ENCODE peak calls at places on chromosomes 1 and 21, in eight cellular contexts. One of them, this sample, is unnamed.

GRCh38 chr1:202252271-202252670 is 58.7 kb downstream of the LGR6 start:
- DNase-seq in mesothelial cell of epicardium: no peak
- DNase-seq in stimulated activated effector memory CD8-positive, alpha-beta T cell treated with anti-CD3 and anti-CD28 coated beads, Interleukin-12 subunit alpha, Interleukin-12 subunit beta, amount 100 ng/mL, for 72 hours: no peak
- DNase-seq in H54: no peak
- DNase-seq in occipital lobe: no peak
- DNase-seq in H4: no peak
- DNase-seq in iPS-NIHi11: no peak
- DNase-seq in GM20000: no peak
- DNase-seq in this sample: no peak

GRCh38 chr1:223001653-223002634 is 141.1 kb downstream of the TLR5 start:
- DNase-seq in stimulated activated effector memory CD8-positive, alpha-beta T cell treated with anti-CD3 and anti-CD28 coated beads, Interleukin-12 subunit alpha, Interleukin-12 subunit beta, amount 100 ng/mL, for 72 hours: no peak
- DNase-seq in H54: no peak
- DNase-seq in H4: no peak
- DNase-seq in occipital lobe: no peak
- DNase-seq in GM20000: no peak
- DNase-seq in mesothelial cell of epicardium: no peak
- DNase-seq in iPS-NIHi11: no peak
- DNase-seq in this sample: peak

GRCh38 chr1:4512622-4513021 is 141.8 kb upstream of the AJAP1 start:
- DNase-seq in iPS-NIHi11: no peak
- DNase-seq in H54: no peak
- DNase-seq in GM20000: no peak
- DNase-seq in mesothelial cell of epicardium: no peak
- DNase-seq in occipital lobe: no peak
- DNase-seq in stimulated activated effector memory CD8-positive, alpha-beta T cell treated with anti-CD3 and anti-CD28 coated beads, Interleukin-12 subunit alpha, Interleukin-12 subunit beta, amount 100 ng/mL, for 72 hours: no peak
- DNase-seq in H4: no peak
- DNase-seq in this sample: no peak

GRCh38 chr1:89525169-89525855 is 683 bp downstream of the LRRC8B start:
- DNase-seq in GM20000: peak
- DNase-seq in iPS-NIHi11: no peak
- DNase-seq in occipital lobe: peak
- DNase-seq in H54: no peak
- DNase-seq in mesothelial cell of epicardium: peak
- DNase-seq in stimulated activated effector memory CD8-positive, alpha-beta T cell treated with anti-CD3 and anti-CD28 coated beads, Interleukin-12 subunit alpha, Interleukin-12 subunit beta, amount 100 ng/mL, for 72 hours: no peak
- DNase-seq in H4: no peak
- DNase-seq in this sample: no peak

GRCh38 chr1:226990133-226990716 is 50.1 kb downstream of the COQ8A start:
- DNase-seq in stimulated activated effector memory CD8-positive, alpha-beta T cell treated with anti-CD3 and anti-CD28 coated beads, Interleukin-12 subunit alpha, Interleukin-12 subunit beta, amount 100 ng/mL, for 72 hours: peak
- DNase-seq in occipital lobe: no peak
- DNase-seq in GM20000: peak
- DNase-seq in H54: no peak
- DNase-seq in iPS-NIHi11: no peak
- DNase-seq in mesothelial cell of epicardium: no peak
- DNase-seq in H4: no peak
- DNase-seq in this sample: peak

GRCh38 chr1:164369698-164370365 is 189.2 kb upstream of the PBX1 start:
- DNase-seq in iPS-NIHi11: no peak
- DNase-seq in stimulated activated effector memory CD8-positive, alpha-beta T cell treated with anti-CD3 and anti-CD28 coated beads, Interleukin-12 subunit alpha, Interleukin-12 subunit beta, amount 100 ng/mL, for 72 hours: no peak
- DNase-seq in mesothelial cell of epicardium: no peak
- DNase-seq in H54: no peak
- DNase-seq in GM20000: no peak
- DNase-seq in H4: peak
- DNase-seq in occipital lobe: no peak
- DNase-seq in this sample: no peak

GRCh38 chr1:6440198-6441126 is 15.9 kb downstream of the ESPN start:
- DNase-seq in iPS-NIHi11: peak
- DNase-seq in stimulated activated effector memory CD8-positive, alpha-beta T cell treated with anti-CD3 and anti-CD28 coated beads, Interleukin-12 subunit alpha, Interleukin-12 subunit beta, amount 100 ng/mL, for 72 hours: no peak
- DNase-seq in GM20000: peak
- DNase-seq in H54: no peak
- DNase-seq in occipital lobe: no peak
- DNase-seq in H4: peak
- DNase-seq in mesothelial cell of epicardium: no peak
- DNase-seq in this sample: peak

GRCh38 chr1:183019126-183019740 is 4.0 kb upstream of the LAMC1 start:
- DNase-seq in iPS-NIHi11: no peak
- DNase-seq in occipital lobe: no peak
- DNase-seq in stimulated activated effector memory CD8-positive, alpha-beta T cell treated with anti-CD3 and anti-CD28 coated beads, Interleukin-12 subunit alpha, Interleukin-12 subunit beta, amount 100 ng/mL, for 72 hours: no peak
- DNase-seq in H54: no peak
- DNase-seq in H4: no peak
- DNase-seq in mesothelial cell of epicardium: no peak
- DNase-seq in GM20000: no peak
- DNase-seq in this sample: no peak

GRCh38 chr1:169368406-169368769 is 393 bp downstream of the BLZF1 start:
- DNase-seq in GM20000: no peak
- DNase-seq in mesothelial cell of epicardium: peak
- DNase-seq in H4: no peak
- DNase-seq in stimulated activated effector memory CD8-positive, alpha-beta T cell treated with anti-CD3 and anti-CD28 coated beads, Interleukin-12 subunit alpha, Interleukin-12 subunit beta, amount 100 ng/mL, for 72 hours: peak
- DNase-seq in occipital lobe: no peak
- DNase-seq in H54: no peak
- DNase-seq in iPS-NIHi11: peak
- DNase-seq in this sample: peak

GRCh38 chr1:239184581-239185244 is 201.7 kb upstream of the CHRM3 start:
- DNase-seq in occipital lobe: peak
- DNase-seq in stimulated activated effector memory CD8-positive, alpha-beta T cell treated with anti-CD3 and anti-CD28 coated beads, Interleukin-12 subunit alpha, Interleukin-12 subunit beta, amount 100 ng/mL, for 72 hours: no peak
- DNase-seq in H54: no peak
- DNase-seq in mesothelial cell of epicardium: no peak
- DNase-seq in iPS-NIHi11: no peak
- DNase-seq in H4: no peak
- DNase-seq in GM20000: no peak
- DNase-seq in this sample: no peak

GRCh38 chr21:31560479-31560878 is 99.0 kb upstream of the SOD1 start:
- DNase-seq in stimulated activated effector memory CD8-positive, alpha-beta T cell treated with anti-CD3 and anti-CD28 coated beads, Interleukin-12 subunit alpha, Interleukin-12 subunit beta, amount 100 ng/mL, for 72 hours: no peak
- DNase-seq in occipital lobe: no peak
- DNase-seq in GM20000: no peak
- DNase-seq in iPS-NIHi11: no peak
- DNase-seq in H4: no peak
- DNase-seq in mesothelial cell of epicardium: no peak
- DNase-seq in H54: no peak
- DNase-seq in this sample: no peak

GRCh38 chr1:230210326-230210978 is 143.4 kb downstream of the GALNT2 start:
- DNase-seq in mesothelial cell of epicardium: no peak
- DNase-seq in GM20000: no peak
- DNase-seq in H4: no peak
- DNase-seq in stimulated activated effector memory CD8-positive, alpha-beta T cell treated with anti-CD3 and anti-CD28 coated beads, Interleukin-12 subunit alpha, Interleukin-12 subunit beta, amount 100 ng/mL, for 72 hours: no peak
- DNase-seq in occipital lobe: no peak
- DNase-seq in iPS-NIHi11: no peak
- DNase-seq in H54: no peak
- DNase-seq in this sample: peak

GRCh38 chr1:79497193-79497773 is 490.8 kb upstream of the ADGRL4 start:
- DNase-seq in occipital lobe: no peak
- DNase-seq in stimulated activated effector memory CD8-positive, alpha-beta T cell treated with anti-CD3 and anti-CD28 coated beads, Interleukin-12 subunit alpha, Interleukin-12 subunit beta, amount 100 ng/mL, for 72 hours: no peak
- DNase-seq in H54: peak
- DNase-seq in H4: peak
- DNase-seq in mesothelial cell of epicardium: no peak
- DNase-seq in iPS-NIHi11: peak
- DNase-seq in GM20000: peak
- DNase-seq in this sample: peak

GRCh38 chr1:26417111-26417510 is 6.5 kb downstream of the LIN28A start:
- DNase-seq in stimulated activated effector memory CD8-positive, alpha-beta T cell treated with anti-CD3 and anti-CD28 coated beads, Interleukin-12 subunit alpha, Interleukin-12 subunit beta, amount 100 ng/mL, for 72 hours: peak
- DNase-seq in GM20000: peak
- DNase-seq in H54: peak
- DNase-seq in H4: peak
- DNase-seq in occipital lobe: peak
- DNase-seq in iPS-NIHi11: peak
- DNase-seq in mesothelial cell of epicardium: peak
- DNase-seq in this sample: peak

GRCh38 chr1:26017606-26018005 is 4.0 kb upstream of the EXTL1 start:
- DNase-seq in GM20000: no peak
- DNase-seq in occipital lobe: no peak
- DNase-seq in mesothelial cell of epicardium: no peak
- DNase-seq in H4: no peak
- DNase-seq in H54: no peak
- DNase-seq in iPS-NIHi11: no peak
- DNase-seq in stimulated activated effector memory CD8-positive, alpha-beta T cell treated with anti-CD3 and anti-CD28 coated beads, Interleukin-12 subunit alpha, Interleukin-12 subunit beta, amount 100 ng/mL, for 72 hours: no peak
- DNase-seq in this sample: no peak

GRCh38 chr1:155127105-155127671 is 488 bp upstream of the EFNA1 start:
- DNase-seq in iPS-NIHi11: peak
- DNase-seq in stimulated activated effector memory CD8-positive, alpha-beta T cell treated with anti-CD3 and anti-CD28 coated beads, Interleukin-12 subunit alpha, Interleukin-12 subunit beta, amount 100 ng/mL, for 72 hours: peak
- DNase-seq in H54: no peak
- DNase-seq in occipital lobe: peak
- DNase-seq in mesothelial cell of epicardium: peak
- DNase-seq in H4: peak
- DNase-seq in GM20000: no peak
- DNase-seq in this sample: peak

GRCh38 chr1:110092991-110093390 is 19.3 kb upstream of the UBL4B start:
- DNase-seq in iPS-NIHi11: no peak
- DNase-seq in stimulated activated effector memory CD8-positive, alpha-beta T cell treated with anti-CD3 and anti-CD28 coated beads, Interleukin-12 subunit alpha, Interleukin-12 subunit beta, amount 100 ng/mL, for 72 hours: no peak
- DNase-seq in H54: no peak
- DNase-seq in GM20000: no peak
- DNase-seq in mesothelial cell of epicardium: no peak
- DNase-seq in occipital lobe: no peak
- DNase-seq in H4: no peak
- DNase-seq in this sample: no peak

GRCh38 chr1:67689267-67690017 is 4.4 kb downstream of the GADD45A start:
- DNase-seq in occipital lobe: no peak
- DNase-seq in GM20000: no peak
- DNase-seq in H4: no peak
- DNase-seq in mesothelial cell of epicardium: no peak
- DNase-seq in iPS-NIHi11: no peak
- DNase-seq in stimulated activated effector memory CD8-positive, alpha-beta T cell treated with anti-CD3 and anti-CD28 coated beads, Interleukin-12 subunit alpha, Interleukin-12 subunit beta, amount 100 ng/mL, for 72 hours: no peak
- DNase-seq in H54: no peak
- DNase-seq in this sample: no peak

GRCh38 chr1:15244813-15245212 is 2.2 kb upstream of the FHAD1 start:
- DNase-seq in stimulated activated effector memory CD8-positive, alpha-beta T cell treated with anti-CD3 and anti-CD28 coated beads, Interleukin-12 subunit alpha, Interleukin-12 subunit beta, amount 100 ng/mL, for 72 hours: no peak
- DNase-seq in mesothelial cell of epicardium: no peak
- DNase-seq in H54: no peak
- DNase-seq in occipital lobe: no peak
- DNase-seq in H4: no peak
- DNase-seq in iPS-NIHi11: no peak
- DNase-seq in GM20000: no peak
- DNase-seq in this sample: no peak

GRCh38 chr1:232292818-232293217 is 337.1 kb downstream of the SIPA1L2 start:
- DNase-seq in GM20000: no peak
- DNase-seq in iPS-NIHi11: no peak
- DNase-seq in stimulated activated effector memory CD8-positive, alpha-beta T cell treated with anti-CD3 and anti-CD28 coated beads, Interleukin-12 subunit alpha, Interleukin-12 subunit beta, amount 100 ng/mL, for 72 hours: no peak
- DNase-seq in mesothelial cell of epicardium: no peak
- DNase-seq in H4: no peak
- DNase-seq in H54: no peak
- DNase-seq in occipital lobe: no peak
- DNase-seq in this sample: no peak

GRCh38 chr1:70142120-70142519 is 63.3 kb downstream of the LRRC40 start:
- DNase-seq in iPS-NIHi11: no peak
- DNase-seq in occipital lobe: no peak
- DNase-seq in GM20000: no peak
- DNase-seq in stimulated activated effector memory CD8-positive, alpha-beta T cell treated with anti-CD3 and anti-CD28 coated beads, Interleukin-12 subunit alpha, Interleukin-12 subunit beta, amount 100 ng/mL, for 72 hours: no peak
- DNase-seq in H54: no peak
- DNase-seq in H4: peak
- DNase-seq in mesothelial cell of epicardium: no peak
- DNase-seq in this sample: peak

GRCh38 chr1:56185493-56185892 is 393.9 kb downstream of the PLPP3 start:
- DNase-seq in GM20000: no peak
- DNase-seq in H4: no peak
- DNase-seq in mesothelial cell of epicardium: no peak
- DNase-seq in stimulated activated effector memory CD8-positive, alpha-beta T cell treated with anti-CD3 and anti-CD28 coated beads, Interleukin-12 subunit alpha, Interleukin-12 subunit beta, amount 100 ng/mL, for 72 hours: no peak
- DNase-seq in iPS-NIHi11: no peak
- DNase-seq in occipital lobe: no peak
- DNase-seq in H54: no peak
- DNase-seq in this sample: no peak